ENCODE peak calls at places on chromosomes 3 and 15, in nine cellular contexts. G is right atrium auricular region; B is heart left ventricle; P is nephron progenitor cell; Q is psoas muscle; E is amygdala; H is GM18507; L is stimulated activated CD8-positive, alpha-beta memory T cell treated with anti-CD3 and anti-CD28 coated beads, Interleukin-15, amount 100 ng/mL, for 48 hours; Y is AG08396. A is an unnamed sample.

GRCh38 chr3:120678331-120678845 is 3.7 kb downstream of the HGD start:
- DNase-seq in G (peak; percentile 64), B (no peak), P (no peak), Q (no peak), E (peak; percentile 28), H (peak; percentile 9), L (no peak), Y (peak; percentile 36), A (peak; percentile 69)

GRCh38 chr15:53080484-53080883 is 290.3 kb upstream of the ONECUT1 start:
- DNase-seq in G (no peak), B (no peak), P (no peak), Q (no peak), E (no peak), H (no peak), L (no peak), Y (no peak), A (no peak)

GRCh38 chr3:112685435-112685834 is 44.5 kb upstream of the CCDC80 start:
- DNase-seq in G (no peak), B (no peak), P (no peak), Q (no peak), E (no peak), H (no peak), L (no peak), Y (peak; percentile 71), A (no peak)

GRCh38 chr3:71658131-71658530 is 67.1 kb downstream of the EIF4E3 start:
- DNase-seq in G (peak; percentile 71), B (peak; percentile 87), P (no peak), Q (peak; percentile 80), E (no peak), H (no peak), L (no peak), Y (no peak), A (peak; percentile 46)

GRCh38 chr3:152257246-152258074 is 11.3 kb upstream of the MBNL1 start:
- DNase-seq in G (no peak), B (no peak), P (no peak), Q (no peak), E (no peak), H (no peak), L (no peak), Y (peak; percentile 11), A (no peak)

GRCh38 chr15:39413558-39413957 is 167.3 kb upstream of the THBS1 start:
- DNase-seq in G (no peak), B (no peak), P (no peak), Q (no peak), E (no peak), H (no peak), L (no peak), Y (no peak), A (no peak)

GRCh38 chr3:3586843-3587626 is 212.2 kb upstream of the LRRN1 start:
- DNase-seq in G (no peak), B (no peak), P (no peak), Q (no peak), E (no peak), H (no peak), L (no peak), Y (no peak), A (no peak)

GRCh38 chr3:169686874-169687273 is 23.4 kb upstream of the MECOM start:
- DNase-seq in G (no peak), B (no peak), P (no peak), Q (no peak), E (no peak), H (no peak), L (no peak), Y (no peak), A (no peak)

GRCh38 chr15:73887481-73887880 is 14.1 kb downstream of the TBC1D21 start:
- DNase-seq in G (no peak), B (no peak), P (no peak), Q (no peak), E (no peak), H (no peak), L (no peak), Y (no peak), A (no peak)

GRCh38 chr15:49085696-49086459 is 39.6 kb upstream of the SECISBP2L start:
- DNase-seq in G (no peak), B (no peak), P (no peak), Q (no peak), E (no peak), H (no peak), L (no peak), Y (no peak), A (no peak)

GRCh38 chr3:195820186-195820585 is 8.5 kb upstream of the MUC4 start:
- DNase-seq in G (no peak), B (no peak), P (no peak), Q (no peak), E (no peak), H (no peak), L (no peak), Y (no peak), A (no peak)

GRCh38 chr3:36707623-36708409 is 56.5 kb downstream of the DCLK3 start:
- DNase-seq in G (no peak), B (no peak), P (no peak), Q (no peak), E (no peak), H (no peak), L (no peak), Y (peak; percentile 40), A (peak; percentile 35)

GRCh38 chr3:159884661-159885402 is 103.8 kb upstream of the IL12A start:
- DNase-seq in G (no peak), B (no peak), P (no peak), Q (no peak), E (no peak), H (no peak), L (no peak), Y (peak; percentile 34), A (peak; percentile 62)

GRCh38 chr15:43777293-43777819 is 590 bp upstream of the ELL3 start:
- DNase-seq in G (peak; percentile 83), B (peak; percentile 88), P (peak; percentile 63), Q (peak; percentile 87), E (peak; percentile 64), H (no peak), L (peak; percentile 86), Y (peak; percentile 74), A (peak; percentile 13)

GRCh38 chr3:114624047-114624445 is 330.2 kb downstream of the TIGIT start:
- DNase-seq in G (peak; percentile 74), B (peak; percentile 51), P (no peak), Q (peak; percentile 74), E (peak; percentile 3), H (no peak), L (no peak), Y (peak; percentile 22), A (no peak)

GRCh38 chr3:12545473-12545791 is at the start of gene MKRN2OS:
- DNase-seq in G (no peak), B (no peak), P (no peak), Q (no peak), E (no peak), H (no peak), L (no peak), Y (no peak), A (no peak)

GRCh38 chr3:69763458-69763857 is 24.2 kb downstream of the MITF start:
- DNase-seq in G (no peak), B (no peak), P (no peak), Q (peak; percentile 45), E (no peak), H (no peak), L (no peak), Y (no peak), A (no peak)

A was measured in COLO829.